ENCODE peak calls at places on chromosome 2, in eight cellular contexts. S, T, K, B, D, X, Q and F are unnamed samples.
A peak's percentile ranks its signal among the peaks of the same experiment; 100 is the strongest.

GRCh38 chr2:166057363-166058169 is 70.3 kb downstream of the SCN1A start:
- DNase-seq in S (no peak), T (no peak), K (no peak), B (peak; percentile 18), D (peak; percentile 38), X (peak; percentile 43), Q (no peak), F (no peak)

GRCh38 chr2:44087037-44087713 is 81.5 kb upstream of the PPM1B start:
- DNase-seq in S (peak; percentile 50), T (peak; percentile 93), K (peak; percentile 77), B (peak; percentile 33), D (peak; percentile 82), X (peak; percentile 86), Q (peak; percentile 78), F (peak; percentile 72)

GRCh38 chr2:53434487-53434886 is 333.1 kb upstream of the CHAC2 start:
- DNase-seq in S (no peak), T (no peak), K (no peak), B (no peak), D (no peak), X (no peak), Q (no peak), F (no peak)

GRCh38 chr2:144111443-144111842 is 408.5 kb downstream of the ZEB2 start:
- DNase-seq in S (no peak), T (no peak), K (no peak), B (no peak), D (no peak), X (no peak), Q (no peak), F (no peak)

GRCh38 chr2:206657087-206657486 is 14.8 kb downstream of the FAM237A start:
- DNase-seq in S (no peak), T (no peak), K (no peak), B (no peak), D (no peak), X (no peak), Q (no peak), F (no peak)

GRCh38 chr2:211836409-211836808 is 702.2 kb downstream of the ERBB4 start:
- DNase-seq in S (no peak), T (no peak), K (no peak), B (no peak), D (peak; percentile 77), X (no peak), Q (no peak), F (no peak)

GRCh38 chr2:102606353-102606752 is 13.0 kb upstream of the SLC9A2 start:
- DNase-seq in S (no peak), T (no peak), K (no peak), B (no peak), D (no peak), X (no peak), Q (no peak), F (no peak)

GRCh38 chr2:170505631-170506270 is 209.4 kb upstream of the SP5 start:
- DNase-seq in S (no peak), T (no peak), K (no peak), B (no peak), D (no peak), X (no peak), Q (no peak), F (no peak)

GRCh38 chr2:60553992-60554648 is 666 bp upstream of the BCL11A start:
- DNase-seq in S (no peak), T (no peak), K (no peak), B (no peak), D (peak; percentile 50), X (peak; percentile 84), Q (no peak), F (no peak)

GRCh38 chr2:166539340-166540162 is 45.5 kb upstream of the SCN7A start:
- DNase-seq in S (no peak), T (peak; percentile 59), K (no peak), B (peak; percentile 15), D (peak; percentile 66), X (peak; percentile 81), Q (no peak), F (no peak)

GRCh38 chr2:195657634-195658540 is 861 bp downstream of the SLC39A10 start:
- DNase-seq in S (peak; percentile 57), T (peak; percentile 38), K (peak; percentile 49), B (peak; percentile 25), D (peak; percentile 63), X (peak; percentile 88), Q (peak; percentile 81), F (peak; percentile 54)

GRCh38 chr2:41963661-41964525 is 83.9 kb upstream of the PKDCC start:
- DNase-seq in S (no peak), T (peak; percentile 31), K (no peak), B (no peak), D (no peak), X (no peak), Q (no peak), F (no peak)

GRCh38 chr2:228318218-228318617 is 136.7 kb upstream of the SPHKAP start:
- DNase-seq in S (no peak), T (peak; percentile 32), K (no peak), B (peak; percentile 34), D (peak; percentile 13), X (peak; percentile 35), Q (no peak), F (no peak)

GRCh38 chr2:72127401-72128058 is 20.1 kb downstream of the CYP26B1 start:
- DNase-seq in S (no peak), T (no peak), K (no peak), B (no peak), D (no peak), X (no peak), Q (peak; percentile 5), F (no peak)

GRCh38 chr2:30866974-30867373 is 59.7 kb upstream of the CAPN13 start:
- DNase-seq in S (no peak), T (no peak), K (no peak), B (no peak), D (no peak), X (no peak), Q (no peak), F (no peak)

GRCh38 chr2:195648780-195649179 is 8.2 kb upstream of the SLC39A10 start:
- DNase-seq in S (no peak), T (no peak), K (no peak), B (no peak), D (no peak), X (no peak), Q (no peak), F (no peak)

GRCh38 chr2:25159947-25160346 is 8.4 kb downstream of the POMC start:
- DNase-seq in S (no peak), T (peak; percentile 30), K (no peak), B (no peak), D (no peak), X (no peak), Q (no peak), F (no peak)

GRCh38 chr2:216535454-216535995 is 36.9 kb downstream of the RPL37A start:
- DNase-seq in S (no peak), T (no peak), K (no peak), B (no peak), D (no peak), X (no peak), Q (no peak), F (no peak)

GRCh38 chr2:99598435-99598834 is 108.6 kb upstream of the REV1 start:
- DNase-seq in S (no peak), T (no peak), K (no peak), B (no peak), D (no peak), X (no peak), Q (no peak), F (no peak)

GRCh38 chr2:149597050-149598013 is 9.8 kb upstream of the MMADHC start:
- DNase-seq in S (peak; percentile 11), T (peak; percentile 48), K (peak; percentile 26), B (peak; percentile 70), D (peak; percentile 81), X (peak; percentile 82), Q (peak; percentile 48), F (peak; percentile 20)